ENCODE peak calls at places on chromosome 19, in four cellular contexts. H, M, T and Q are unnamed samples.

GRCh38 chr19:30666301-30666803 is 294.2 kb downstream of the ZNF536 start:
- DNase-seq in H (no peak), T (peak; percentile 27), M (peak; percentile 35), Q (no peak)

GRCh38 chr19:18156841-18157464 is 4.0 kb downstream of the PIK3R2 start:
- DNase-seq in T (peak; percentile 90), M (peak; percentile 68), H (peak; percentile 95), Q (no peak)

GRCh38 chr19:7515471-7516226 is at the start of gene ZNF358:
- DNase-seq in M (peak; percentile 69), H (peak; percentile 87), T (peak; percentile 70), Q (peak; percentile 19)

GRCh38 chr19:11736696-11737095 is 2.0 kb downstream of the ZNF823 start:
- DNase-seq in H (no peak), T (peak; percentile 39), M (peak; percentile 50), Q (peak; percentile 2)

GRCh38 chr19:9941236-9941635 is 4.9 kb upstream of the OLFM2 start:
- DNase-seq in M (no peak), T (no peak), H (no peak), Q (no peak)

GRCh38 chr19:17202249-17202648 is 12.9 kb upstream of the USE1 start:
- DNase-seq in M (no peak), H (no peak), T (no peak), Q (no peak)

GRCh38 chr19:8233370-8233769 is 24.2 kb downstream of the CERS4 start:
- DNase-seq in M (no peak), H (no peak), T (no peak), Q (no peak)

GRCh38 chr19:51141181-51141580 is 920 bp upstream of the SIGLEC7 start:
- DNase-seq in M (no peak), T (no peak), H (no peak), Q (no peak)

GRCh38 chr19:51020988-51021651 is 1.6 kb upstream of the KLK10 start:
- DNase-seq in H (no peak), M (no peak), T (peak; percentile 13), Q (no peak)

GRCh38 chr19:28239270-28239669 is 973.7 kb downstream of the UQCRFS1 start:
- DNase-seq in T (no peak), M (no peak), H (no peak), Q (no peak)

GRCh38 chr19:55206664-55207500 is 2.4 kb downstream of the PTPRH start:
- DNase-seq in T (peak; percentile 84), H (peak; percentile 79), M (peak; percentile 57), Q (no peak)

GRCh38 chr19:21134934-21135366 is 6.9 kb upstream of the ZNF431 start:
- DNase-seq in H (no peak), T (no peak), M (no peak), Q (no peak)

GRCh38 chr19:22527554-22527953 is 105.4 kb upstream of the ZNF98 start:
- DNase-seq in H (peak; percentile 8), M (no peak), T (no peak), Q (no peak)

GRCh38 chr19:38044267-38045111 is 137.5 kb downstream of the SIPA1L3 start:
- DNase-seq in M (no peak), H (no peak), T (no peak), Q (no peak)

GRCh38 chr19:36418287-36419001 is at the start of gene ZFP82:
- DNase-seq in H (peak; percentile 91), M (peak; percentile 61), T (peak; percentile 86), Q (no peak)

GRCh38 chr19:36225219-36225892 is 10.4 kb downstream of the ZNF146 start:
- DNase-seq in T (no peak), H (no peak), M (no peak), Q (no peak)

GRCh38 chr19:1252818-1253513 is 4.6 kb downstream of the MIDN start:
- DNase-seq in M (peak; percentile 95), H (peak; percentile 97), T (peak; percentile 94), Q (peak; percentile 84)

GRCh38 chr19:1253514-1254080 is 5.2 kb downstream of the MIDN start:
- DNase-seq in T (no peak), H (peak; percentile 74), M (peak; percentile 28), Q (no peak)

GRCh38 chr19:1254530-1255185 is 6.3 kb downstream of the MIDN start:
- DNase-seq in H (no peak), M (no peak), T (no peak), Q (no peak)

GRCh38 chr19:1255186-1256161 is 7.1 kb downstream of the MIDN start:
- DNase-seq in M (no peak), H (no peak), T (no peak), Q (no peak)

GRCh38 chr19:1254081-1254527 is 5.7 kb downstream of the MIDN start:
- DNase-seq in H (peak; percentile 76), M (no peak), T (no peak), Q (no peak)
- H3K4me1 ChIP-seq in H (peaks cover 50% of the 10 kb centered on the region), M (peaks cover 61% of the 10 kb centered on the region), T (peaks cover 53% of the 10 kb centered on the region), Q (peaks cover 41% of the 10 kb centered on the region)

GRCh38 chr19:56308792-56309191 is 5.8 kb downstream of the ZSCAN5A start:
- DNase-seq in T (no peak), M (no peak), H (no peak), Q (no peak)
- H3K27ac ChIP-seq in T (no peak overlapping the region), M (no peak overlapping the region), H (no peak overlapping the region), Q (no peak overlapping the region)

GRCh38 chr19:42122691-42123607 is 9.3 kb downstream of the POU2F2 start:
- DNase-seq in T (no peak), M (no peak), H (no peak), Q (no peak)
- TF ChIP-seq CTCF in T (no peak), M (no peak), H (no peak), Q (no peak)

DNA sequence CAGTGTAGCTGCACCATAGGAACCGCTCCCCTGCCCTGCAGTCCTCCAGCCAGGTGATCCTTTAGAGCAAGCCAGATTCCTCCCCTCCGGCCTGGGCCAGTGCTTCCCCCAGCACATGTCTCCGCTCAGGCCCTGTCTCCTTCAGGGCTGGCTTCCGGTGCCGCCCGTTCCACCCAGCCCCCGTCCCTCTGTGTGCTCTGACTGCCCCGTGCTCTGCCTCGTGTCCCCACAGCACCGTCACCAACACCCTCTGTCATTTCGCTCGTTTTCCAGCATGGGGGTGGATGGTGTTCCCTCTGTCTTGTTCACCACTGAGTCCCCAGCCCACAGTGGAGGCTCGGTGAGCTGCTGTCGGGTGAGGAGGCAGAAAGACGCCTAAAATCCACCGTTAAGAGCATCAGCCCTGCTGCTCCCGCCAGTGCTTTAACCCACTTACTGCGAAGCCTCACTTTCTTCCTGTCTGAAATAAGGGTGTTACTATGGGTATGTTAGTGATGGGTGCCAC is 54.5 kb downstream of the TSSK6 start:
- DNase-seq in H (peak; percentile 80), M (peak; percentile 78), T (peak; percentile 73), Q (no peak)
- H3K4me1 ChIP-seq in H (peaks cover 78% of the 10 kb centered on the region), M (peaks cover 71% of the 10 kb centered on the region), T (peaks cover 70% of the 10 kb centered on the region), Q (peaks cover 72% of the 10 kb centered on the region)

DNA sequence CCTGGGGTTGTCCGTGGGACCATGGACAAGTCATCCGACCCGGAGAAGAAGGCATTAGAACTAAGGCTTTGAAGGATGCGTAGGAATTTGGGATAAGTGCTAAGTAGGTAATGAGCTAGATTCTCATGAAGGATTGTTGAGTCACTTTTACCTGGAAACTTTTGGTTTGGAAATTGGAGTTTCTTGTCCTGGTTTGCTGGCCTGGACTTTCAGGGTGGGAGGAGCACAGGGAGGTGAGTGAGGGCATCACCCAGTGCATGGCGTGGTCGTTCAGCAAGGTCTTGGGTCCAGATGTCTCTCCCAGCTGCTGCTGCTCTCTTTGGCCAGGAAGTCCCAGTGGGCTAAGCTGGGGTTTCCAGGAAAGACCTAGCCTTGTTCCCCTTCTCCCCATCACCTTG is 7.6 kb downstream of the NFIC start:
- DNase-seq in H (no peak), M (no peak), T (no peak), Q (no peak)
- H3K27ac ChIP-seq in H (peak overlapping the region; percentile 76), M (peak overlapping the region; percentile 88), T (peak overlapping the region; percentile 88), Q (peak overlapping the region; percentile 99)

GRCh38 chr19:15251010-15251748 is 18.9 kb upstream of the EPHX3 start:
- DNase-seq in T (peak; percentile 76), H (no peak), M (peak; percentile 61), Q (peak; percentile 56)

GRCh38 chr19:15252398-15253018 is 20.3 kb upstream of the EPHX3 start:
- DNase-seq in M (peak; percentile 52), T (no peak), H (no peak), Q (no peak)

GRCh38 chr19:15253076-15253475 is 20.8 kb upstream of the EPHX3 start:
- DNase-seq in H (no peak), T (no peak), M (no peak), Q (no peak)

GRCh38 chr19:15250635-15250993 is 18.4 kb upstream of the EPHX3 start:
- DNase-seq in M (no peak), H (no peak), T (no peak), Q (no peak)

GRCh38 chr19:15251749-15252397 is 19.6 kb upstream of the EPHX3 start:
- DNase-seq in T (peak; percentile 86), M (peak; percentile 90), H (no peak), Q (peak; percentile 50)
- TF ChIP-seq CTCF in T (peak; percentile 43), M (peak; percentile 85), H (peak; percentile 45), Q (peak; percentile 76)

DNA sequence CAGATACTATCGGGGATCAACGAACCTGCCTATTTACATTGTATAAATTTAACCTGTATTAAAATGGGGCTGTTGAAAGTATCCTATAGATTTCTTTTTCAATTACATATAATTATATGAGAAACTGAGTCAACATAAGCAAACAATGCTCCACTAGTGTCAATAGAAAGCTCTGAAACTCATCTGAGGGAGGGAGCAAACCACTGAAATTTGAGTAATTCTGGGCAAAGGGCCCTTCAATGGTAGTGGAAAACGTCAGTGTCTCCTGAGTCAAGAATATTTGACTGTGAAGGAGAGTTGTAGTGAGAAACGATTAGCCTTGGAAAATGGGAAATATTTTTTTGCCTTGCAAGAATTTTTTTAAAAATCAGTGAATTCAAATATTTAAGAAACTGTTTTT is 17.6 kb upstream of the VN1R4 start:
- DNase-seq in M (no peak), H (no peak), T (no peak), Q (no peak)
- H3K4me1 ChIP-seq in M (no peaks in the 10 kb centered on the region), H (no peaks in the 10 kb centered on the region), T (no peaks in the 10 kb centered on the region), Q (no peaks in the 10 kb centered on the region)

GRCh38 chr19:5539431-5539833 is 28.3 kb downstream of the TINCR start:
- DNase-seq in H (no peak), T (peak; percentile 40), M (no peak), Q (no peak)

GRCh38 chr19:5542665-5543064 is 25.1 kb downstream of the TINCR start:
- DNase-seq in M (no peak), T (no peak), H (no peak), Q (no peak)

GRCh38 chr19:5537870-5538269 is 29.9 kb downstream of the TINCR start:
- DNase-seq in H (no peak), T (peak; percentile 11), M (no peak), Q (no peak)

GRCh38 chr19:5540208-5540607 is 27.5 kb downstream of the TINCR start:
- DNase-seq in H (no peak), T (no peak), M (no peak), Q (no peak)

DNA sequence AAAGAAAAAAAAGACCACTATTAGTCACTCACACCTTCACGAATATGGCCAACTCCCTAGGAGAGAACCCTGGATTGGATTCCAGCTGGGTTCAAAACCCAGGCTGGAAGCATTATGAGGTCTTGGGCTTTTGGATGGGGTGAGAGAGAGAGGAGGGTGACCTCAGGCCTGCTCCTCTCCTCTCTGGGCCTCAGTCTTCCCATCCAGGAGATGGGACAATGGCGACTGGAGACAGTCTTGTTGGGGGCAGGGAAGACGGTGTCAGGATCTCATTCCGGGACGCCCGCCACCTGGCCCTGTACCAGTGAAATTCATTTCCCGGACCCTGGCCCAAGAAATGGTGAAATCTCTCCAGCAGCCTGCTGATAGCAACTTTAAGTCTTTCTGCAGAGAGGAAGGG is 26.3 kb downstream of the TINCR start:
- DNase-seq in T (no peak), H (no peak), M (no peak), Q (no peak)
- H3K27ac ChIP-seq in T (no peak overlapping the region), H (no peak overlapping the region), M (no peak overlapping the region), Q (no peak overlapping the region)